ENCODE peak calls at places on chromosomes 11 and 22, in seven cellular contexts. One of them, this sample, is unnamed.

GRCh38 chr11:3831378-3832239 is 9.2 kb downstream of the RHOG start:
- DNase-seq in IMR-90: no peak
- DNase-seq in testis: no peak
- DNase-seq in GM23338: no peak
- DNase-seq in lower lobe of right lung: peak; percentile 74
- DNase-seq in spleen: peak; percentile 83
- DNase-seq in neuronal stem cell: no peak
- DNase-seq in this sample: no peak

GRCh38 chr22:26777402-26777801 is 120.0 kb downstream of the MIAT start:
- DNase-seq in lower lobe of right lung: no peak
- DNase-seq in spleen: no peak
- DNase-seq in IMR-90: peak; percentile 5
- DNase-seq in testis: no peak
- DNase-seq in GM23338: peak; percentile 93
- DNase-seq in neuronal stem cell: no peak
- DNase-seq in this sample: no peak

GRCh38 chr11:92886243-92886905 is 83.1 kb upstream of the MTNR1B start:
- DNase-seq in GM23338: peak; percentile 79
- DNase-seq in testis: peak; percentile 67
- DNase-seq in spleen: no peak
- DNase-seq in neuronal stem cell: peak; percentile 64
- DNase-seq in lower lobe of right lung: no peak
- DNase-seq in IMR-90: peak; percentile 61
- DNase-seq in this sample: peak; percentile 58

GRCh38 chr11:118909619-118910308 is 16.0 kb downstream of the BCL9L start:
- DNase-seq in testis: no peak
- DNase-seq in IMR-90: no peak
- DNase-seq in spleen: peak; percentile 72
- DNase-seq in lower lobe of right lung: no peak
- DNase-seq in GM23338: peak; percentile 35
- DNase-seq in neuronal stem cell: no peak
- DNase-seq in this sample: no peak

GRCh38 chr11:69113646-69114340 is 41.9 kb upstream of the SMIM38 start:
- DNase-seq in testis: no peak
- DNase-seq in GM23338: no peak
- DNase-seq in IMR-90: no peak
- DNase-seq in spleen: no peak
- DNase-seq in lower lobe of right lung: peak; percentile 35
- DNase-seq in neuronal stem cell: no peak
- DNase-seq in this sample: no peak

GRCh38 chr11:108307751-108308150 is 84.9 kb downstream of the ATM start:
- DNase-seq in IMR-90: no peak
- DNase-seq in lower lobe of right lung: no peak
- DNase-seq in testis: no peak
- DNase-seq in GM23338: no peak
- DNase-seq in neuronal stem cell: no peak
- DNase-seq in spleen: no peak
- DNase-seq in this sample: no peak

GRCh38 chr11:30258679-30259078 is 27.9 kb downstream of the FSHB start:
- DNase-seq in GM23338: no peak
- DNase-seq in testis: no peak
- DNase-seq in lower lobe of right lung: no peak
- DNase-seq in neuronal stem cell: no peak
- DNase-seq in spleen: no peak
- DNase-seq in IMR-90: no peak
- DNase-seq in this sample: no peak

GRCh38 chr11:111634981-111635705 is 32.9 kb downstream of the SIK2 start:
- DNase-seq in neuronal stem cell: no peak
- DNase-seq in spleen: no peak
- DNase-seq in testis: no peak
- DNase-seq in lower lobe of right lung: no peak
- DNase-seq in GM23338: peak; percentile 17
- DNase-seq in IMR-90: peak; percentile 66
- DNase-seq in this sample: no peak

GRCh38 chr11:43969543-43969942 is 27.1 kb downstream of the C11orf96 start:
- DNase-seq in testis: no peak
- DNase-seq in lower lobe of right lung: no peak
- DNase-seq in spleen: no peak
- DNase-seq in GM23338: no peak
- DNase-seq in neuronal stem cell: no peak
- DNase-seq in IMR-90: no peak
- DNase-seq in this sample: no peak

GRCh38 chr22:26673485-26673884 is 16.1 kb downstream of the MIAT start:
- DNase-seq in GM23338: no peak
- DNase-seq in spleen: no peak
- DNase-seq in neuronal stem cell: no peak
- DNase-seq in IMR-90: no peak
- DNase-seq in lower lobe of right lung: no peak
- DNase-seq in testis: no peak
- DNase-seq in this sample: peak; percentile 35

GRCh38 chr11:128047026-128047425 is 540.3 kb downstream of the ETS1 start:
- DNase-seq in testis: no peak
- DNase-seq in neuronal stem cell: no peak
- DNase-seq in spleen: no peak
- DNase-seq in GM23338: no peak
- DNase-seq in IMR-90: peak; percentile 7
- DNase-seq in lower lobe of right lung: no peak
- DNase-seq in this sample: no peak

GRCh38 chr11:65434667-65435179 is 12.1 kb downstream of the NEAT1 start:
- DNase-seq in GM23338: no peak
- DNase-seq in spleen: no peak
- DNase-seq in IMR-90: peak; percentile 38
- DNase-seq in lower lobe of right lung: no peak
- DNase-seq in testis: peak; percentile 13
- DNase-seq in neuronal stem cell: no peak
- DNase-seq in this sample: no peak

GRCh38 chr11:65437436-65438227 is 15.0 kb downstream of the NEAT1 start:
- DNase-seq in IMR-90: peak; percentile 41
- DNase-seq in testis: no peak
- DNase-seq in spleen: no peak
- DNase-seq in neuronal stem cell: no peak
- DNase-seq in GM23338: no peak
- DNase-seq in lower lobe of right lung: no peak
- DNase-seq in this sample: no peak

GRCh38 chr11:65435981-65436411 is 13.4 kb downstream of the NEAT1 start:
- DNase-seq in GM23338: no peak
- DNase-seq in testis: peak; percentile 26
- DNase-seq in lower lobe of right lung: no peak
- DNase-seq in IMR-90: no peak
- DNase-seq in neuronal stem cell: no peak
- DNase-seq in spleen: peak; percentile 68
- DNase-seq in this sample: peak; percentile 44

GRCh38 chr11:65435330-65435931 is 12.8 kb downstream of the NEAT1 start:
- DNase-seq in neuronal stem cell: no peak
- DNase-seq in testis: peak; percentile 18
- DNase-seq in GM23338: no peak
- DNase-seq in lower lobe of right lung: no peak
- DNase-seq in spleen: peak; percentile 32
- DNase-seq in IMR-90: peak; percentile 45
- DNase-seq in this sample: no peak

DNA sequence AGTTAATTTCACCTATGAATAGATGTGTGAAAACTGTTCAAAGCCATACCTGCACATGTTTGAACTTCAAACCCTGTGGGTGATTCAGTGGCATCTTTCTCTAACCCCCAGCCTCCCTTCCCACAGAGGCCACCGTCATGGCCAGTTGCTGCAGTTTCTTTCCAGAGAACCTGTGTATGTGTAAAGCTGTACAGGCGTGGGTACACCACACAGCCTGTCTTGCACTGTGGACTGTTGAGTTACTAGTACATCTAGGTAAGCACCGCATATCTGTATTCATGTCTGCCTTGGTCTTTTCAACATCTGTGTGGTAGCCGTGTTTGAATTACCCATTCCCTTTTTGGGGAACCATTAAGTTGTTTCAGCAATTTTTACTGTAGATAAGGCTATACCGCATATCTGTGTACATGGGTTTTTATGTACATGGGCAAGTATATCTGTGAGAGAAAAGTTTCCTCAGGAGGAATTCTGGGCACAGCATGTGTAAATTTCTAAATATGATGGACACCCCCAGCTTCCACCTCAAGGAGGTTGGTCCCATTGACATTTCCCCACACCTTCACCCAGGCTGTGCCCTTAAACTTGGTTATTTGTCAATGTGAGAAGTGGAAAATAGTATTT is 13.9 kb downstream of the NEAT1 start:
- DNase-seq in testis: peak; percentile 15
- DNase-seq in IMR-90: peak; percentile 49
- DNase-seq in lower lobe of right lung: no peak
- DNase-seq in neuronal stem cell: no peak
- DNase-seq in spleen: no peak
- DNase-seq in GM23338: no peak
- DNase-seq in this sample: peak; percentile 29
- H3K27ac ChIP-seq in testis: no peak overlapping the region
- H3K27ac ChIP-seq in IMR-90: no peak overlapping the region
- H3K27ac ChIP-seq in lower lobe of right lung: peak overlapping the region; percentile 33
- H3K27ac ChIP-seq in neuronal stem cell: no peak overlapping the region
- H3K27ac ChIP-seq in spleen: peak overlapping the region; percentile 17
- H3K27ac ChIP-seq in GM23338: no peak overlapping the region
- H3K27ac ChIP-seq in this sample: no peak overlapping the region

DNA sequence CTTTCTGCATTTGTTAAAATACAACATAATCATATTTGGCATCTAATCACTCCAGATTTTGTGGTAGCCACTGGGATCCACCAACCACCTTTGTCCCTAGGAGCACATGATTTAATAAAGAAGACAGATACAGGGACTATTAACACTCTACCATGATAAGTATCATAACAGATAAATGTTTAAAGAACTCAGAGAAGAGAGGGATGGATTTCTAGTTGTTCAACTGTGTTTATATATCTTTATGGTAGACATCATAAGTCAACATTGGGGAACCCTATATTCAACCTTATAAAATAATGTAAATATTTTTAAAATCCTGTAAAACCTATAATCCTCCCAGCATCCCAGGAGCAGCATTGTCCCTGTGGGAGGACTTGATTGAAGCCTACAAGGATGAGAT is 2.5 kb upstream of the ENDOD1 start:
- DNase-seq in spleen: no peak
- DNase-seq in GM23338: no peak
- DNase-seq in neuronal stem cell: no peak
- DNase-seq in testis: no peak
- DNase-seq in lower lobe of right lung: no peak
- DNase-seq in IMR-90: no peak
- DNase-seq in this sample: no peak
- H3K27me3 ChIP-seq in spleen: no peaks in the 10 kb centered on the region
- H3K27me3 ChIP-seq in GM23338: peaks cover 33% of the 10 kb centered on the region
- H3K27me3 ChIP-seq in neuronal stem cell: no peaks in the 10 kb centered on the region
- H3K27me3 ChIP-seq in testis: no peaks in the 10 kb centered on the region
- H3K27me3 ChIP-seq in lower lobe of right lung: no peaks in the 10 kb centered on the region
- H3K27me3 ChIP-seq in IMR-90: no peaks in the 10 kb centered on the region
- H3K27me3 ChIP-seq in this sample: no peaks in the 10 kb centered on the region

DNA sequence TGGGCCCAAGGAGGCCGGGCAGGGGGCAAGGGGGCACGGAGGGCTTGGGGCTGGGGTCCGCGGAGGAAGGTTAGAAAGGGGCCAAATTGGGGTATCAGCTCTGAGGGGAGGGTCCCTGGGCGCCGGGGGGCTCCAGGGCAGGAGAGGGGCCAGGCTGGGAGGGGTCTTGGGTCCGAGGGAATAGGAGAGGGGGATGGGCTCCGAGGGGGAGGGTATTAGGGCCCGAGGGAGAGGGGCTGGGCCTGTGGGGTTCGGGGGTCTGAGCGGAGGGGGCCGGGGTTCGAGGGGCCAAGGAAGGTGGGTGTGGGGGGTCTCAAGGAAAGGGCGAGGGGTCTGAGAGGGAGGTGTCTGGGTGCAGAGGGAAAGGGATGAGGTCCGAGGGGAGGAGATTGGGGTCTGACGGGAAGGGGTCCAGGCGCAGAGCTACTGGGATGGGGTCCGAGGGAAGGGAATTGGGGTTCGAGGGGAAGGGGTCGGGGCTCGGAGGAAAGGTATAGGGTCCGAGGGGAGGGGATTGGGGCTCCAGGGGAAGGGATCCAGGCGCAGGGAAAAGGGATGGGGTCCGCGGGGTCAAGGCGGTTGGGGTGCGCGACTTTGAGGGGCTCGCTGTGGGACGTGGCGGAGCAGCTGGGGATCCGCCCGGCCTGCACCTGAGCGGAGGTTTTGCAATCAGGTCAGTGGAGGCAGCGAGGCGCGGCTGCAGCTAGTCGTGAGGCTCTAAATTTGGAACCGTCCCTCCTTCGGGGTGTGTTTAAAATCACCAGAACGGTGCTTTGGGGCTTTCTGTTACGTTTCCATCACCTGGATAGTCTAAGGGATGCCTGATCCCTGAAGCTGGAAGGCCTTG is 728 bp downstream of the CTTN start:
- DNase-seq in neuronal stem cell: no peak
- DNase-seq in spleen: peak; percentile 81
- DNase-seq in lower lobe of right lung: no peak
- DNase-seq in IMR-90: no peak
- DNase-seq in testis: peak; percentile 32
- DNase-seq in GM23338: no peak
- DNase-seq in this sample: peak; percentile 29
- H3K4me3 ChIP-seq in neuronal stem cell: peak overlapping the region; percentile 99
- H3K4me3 ChIP-seq in spleen: peak overlapping the region; percentile 73
- H3K4me3 ChIP-seq in lower lobe of right lung: peak overlapping the region; percentile 88
- H3K4me3 ChIP-seq in IMR-90: peak overlapping the region; percentile 81
- H3K4me3 ChIP-seq in testis: peak overlapping the region; percentile 97
- H3K4me3 ChIP-seq in GM23338: peak overlapping the region; percentile 99
- H3K4me3 ChIP-seq in this sample: peak overlapping the region; percentile 67

GRCh38 chr22:24282401-24282800 is 11.8 kb downstream of the SPECC1L start:
- DNase-seq in testis: no peak
- DNase-seq in spleen: no peak
- DNase-seq in IMR-90: no peak
- DNase-seq in lower lobe of right lung: no peak
- DNase-seq in neuronal stem cell: no peak
- DNase-seq in GM23338: no peak
- DNase-seq in this sample: no peak

GRCh38 chr22:24285245-24285644 is 14.6 kb downstream of the SPECC1L start:
- DNase-seq in IMR-90: peak; percentile 28
- DNase-seq in lower lobe of right lung: no peak
- DNase-seq in GM23338: no peak
- DNase-seq in spleen: no peak
- DNase-seq in neuronal stem cell: no peak
- DNase-seq in testis: no peak
- DNase-seq in this sample: no peak

GRCh38 chr22:24289138-24289537 is 18.5 kb downstream of the SPECC1L start:
- DNase-seq in lower lobe of right lung: no peak
- DNase-seq in spleen: no peak
- DNase-seq in IMR-90: peak; percentile 84
- DNase-seq in neuronal stem cell: no peak
- DNase-seq in GM23338: no peak
- DNase-seq in testis: no peak
- DNase-seq in this sample: no peak

GRCh38 chr22:24289781-24290181 is 19.1 kb downstream of the SPECC1L start:
- DNase-seq in spleen: no peak
- DNase-seq in neuronal stem cell: peak; percentile 37
- DNase-seq in IMR-90: no peak
- DNase-seq in lower lobe of right lung: no peak
- DNase-seq in testis: no peak
- DNase-seq in GM23338: no peak
- DNase-seq in this sample: no peak

DNA sequence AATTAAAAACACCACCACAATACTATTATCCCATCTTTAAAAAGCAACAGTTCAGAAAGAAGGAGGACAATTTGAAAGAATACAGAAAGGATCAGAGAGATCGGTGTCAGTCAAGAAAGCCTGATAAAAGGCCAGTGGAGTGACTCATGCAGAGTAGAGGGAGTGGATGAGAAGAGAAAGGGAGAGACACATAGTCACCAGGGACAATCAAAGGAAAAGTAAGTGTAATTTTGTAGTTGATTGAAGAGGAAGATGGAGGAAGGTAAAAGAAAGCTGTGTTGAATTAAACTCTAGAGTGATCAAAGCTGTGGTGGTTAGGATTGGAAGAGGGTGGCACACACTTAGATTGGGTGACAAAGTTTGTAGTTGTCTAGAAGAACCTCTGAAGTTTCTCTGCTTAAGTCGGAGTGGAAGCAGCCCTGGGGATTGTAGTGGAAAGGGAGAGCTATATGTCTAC is 14.1 kb downstream of the SPECC1L start:
- DNase-seq in testis: no peak
- DNase-seq in neuronal stem cell: no peak
- DNase-seq in GM23338: no peak
- DNase-seq in IMR-90: peak; percentile 53
- DNase-seq in spleen: no peak
- DNase-seq in lower lobe of right lung: no peak
- DNase-seq in this sample: no peak
- H3K27ac ChIP-seq in testis: no peak overlapping the region
- H3K27ac ChIP-seq in neuronal stem cell: no peak overlapping the region
- H3K27ac ChIP-seq in GM23338: peak overlapping the region; percentile 16
- H3K27ac ChIP-seq in IMR-90: no peak overlapping the region
- H3K27ac ChIP-seq in spleen: peak overlapping the region; percentile 8
- H3K27ac ChIP-seq in lower lobe of right lung: no peak overlapping the region
- H3K27ac ChIP-seq in this sample: no peak overlapping the region

This sample was measured in colonic mucosa.